ENCODE peak calls at places on chromosomes 16 and 17, in five cellular contexts. I, O, J, M and G are unnamed samples.

GRCh38 chr16:67150833-67151396 is at the start of gene B3GNT9:
- DNase-seq in I (peak; percentile 87), O (no peak), J (peak; percentile 78), M (no peak), G (peak; percentile 91)

GRCh38 chr17:60559995-60560859 is 34.2 kb upstream of the APPBP2 start:
- DNase-seq in I (no peak), O (no peak), J (no peak), M (no peak), G (no peak)

GRCh38 chr17:64232466-64233262 is 30.4 kb downstream of the TEX2 start:
- DNase-seq in I (no peak), O (no peak), J (no peak), M (no peak), G (no peak)

GRCh38 chr17:16980813-16981731 is 9.2 kb upstream of the TNFRSF13B start:
- DNase-seq in I (no peak), O (no peak), J (peak; percentile 40), M (no peak), G (no peak)

GRCh38 chr17:19372866-19373505 is 5.3 kb upstream of the MAPK7 start:
- DNase-seq in I (no peak), O (no peak), J (no peak), M (no peak), G (no peak)

GRCh38 chr17:66805567-66805966 is 29.4 kb upstream of the CACNG5 start:
- DNase-seq in I (no peak), O (no peak), J (no peak), M (no peak), G (no peak)

GRCh38 chr16:56609463-56609921 is 1.1 kb downstream of the MT2A start:
- DNase-seq in I (peak; percentile 88), O (no peak), J (peak; percentile 69), M (no peak), G (peak; percentile 81)

GRCh38 chr17:9941305-9941704 is 36.2 kb upstream of the RCVRN start:
- DNase-seq in I (no peak), O (no peak), J (no peak), M (no peak), G (no peak)

GRCh38 chr17:71068351-71068750 is 899.0 kb downstream of the KCNJ2 start:
- DNase-seq in I (no peak), O (no peak), J (no peak), M (no peak), G (no peak)

GRCh38 chr17:12553625-12554024 is 112.1 kb upstream of the MYOCD start:
- DNase-seq in I (no peak), O (no peak), J (no peak), M (no peak), G (no peak)

GRCh38 chr17:17493249-17493985 is 2.8 kb downstream of the RASD1 start:
- DNase-seq in I (no peak), O (no peak), J (peak; percentile 80), M (no peak), G (no peak)

GRCh38 chr16:89037261-89038152 is 56.1 kb upstream of the ACSF3 start:
- DNase-seq in I (peak; percentile 50), O (no peak), J (no peak), M (no peak), G (peak; percentile 61)

GRCh38 chr16:53207810-53208752 is 153.3 kb downstream of the CHD9 start:
- DNase-seq in I (peak; percentile 91), O (no peak), J (no peak), M (peak; percentile 50), G (peak; percentile 94)

GRCh38 chr16:54812229-54812628 is 118.4 kb upstream of the IRX5 start:
- DNase-seq in I (peak; percentile 17), O (no peak), J (no peak), M (no peak), G (no peak)

GRCh38 chr16:734981-735881 is 5.6 kb downstream of the CIAO3 start:
- DNase-seq in I (no peak), O (no peak), J (no peak), M (no peak), G (no peak)

GRCh38 chr17:57419940-57420522 is 163.7 kb downstream of the MSI2 start:
- DNase-seq in I (no peak), O (no peak), J (no peak), M (no peak), G (no peak)

GRCh38 chr17:63685021-63685420 is 14.9 kb downstream of the LIMD2 start:
- DNase-seq in I (peak; percentile 28), O (no peak), J (no peak), M (no peak), G (no peak)

GRCh38 chr16:58684001-58684353 is 593 bp downstream of the SLC38A7 start:
- DNase-seq in I (peak; percentile 36), O (no peak), J (no peak), M (no peak), G (no peak)

GRCh38 chr17:41773731-41774193 is 12.7 kb downstream of the JUP start:
- DNase-seq in I (no peak), O (no peak), J (no peak), M (no peak), G (no peak)

GRCh38 chr16:11689031-11689840 is 21.0 kb downstream of the SNN start:
- DNase-seq in I (no peak), O (no peak), J (no peak), M (no peak), G (no peak)

GRCh38 chr16:29992371-29992967 is 2.9 kb downstream of the HIRIP3 start:
- DNase-seq in I (peak; percentile 56), O (no peak), J (no peak), M (no peak), G (no peak)

GRCh38 chr16:9092282-9092962 is 978 bp downstream of the HAPSTR1 start:
- DNase-seq in I (no peak), O (no peak), J (peak; percentile 73), M (no peak), G (peak; percentile 47)

GRCh38 chr17:20095366-20096080 is 86.4 kb downstream of the SPECC1 start:
- DNase-seq in I (peak; percentile 56), O (peak; percentile 42), J (peak; percentile 78), M (no peak), G (peak; percentile 49)

GRCh38 chr16:23365602-23366240 is 63.6 kb downstream of the SCNN1B start:
- DNase-seq in I (peak; percentile 2), O (no peak), J (no peak), M (no peak), G (peak; percentile 18)

GRCh38 chr16:28616636-28617035 is 6.8 kb upstream of the SULT1A1 start:
- DNase-seq in I (peak; percentile 26), O (no peak), J (no peak), M (no peak), G (no peak)

GRCh38 chr16:28623172-28623711 is 13.4 kb upstream of the SULT1A1 start:
- DNase-seq in I (peak; percentile 44), O (no peak), J (peak; percentile 74), M (no peak), G (no peak)

GRCh38 chr16:28621756-28622155 is 11.9 kb upstream of the SULT1A1 start:
- DNase-seq in I (no peak), O (no peak), J (no peak), M (no peak), G (no peak)
- H3K4me3 ChIP-seq in I (no peak overlapping the region), O (no peak overlapping the region), J (no peak overlapping the region), M (no peak overlapping the region), G (no peak overlapping the region)

GRCh38 chr17:73476890-73477350 is 165.1 kb upstream of the CDC42EP4 start:
- DNase-seq in I (no peak), O (no peak), J (no peak), M (no peak), G (no peak)

GRCh38 chr17:73480740-73481139 is 163.5 kb downstream of the SDK2 start:
- DNase-seq in I (no peak), O (no peak), J (no peak), M (no peak), G (peak; percentile 43)

GRCh38 chr17:73481672-73482071 is 162.6 kb downstream of the SDK2 start:
- DNase-seq in I (no peak), O (no peak), J (no peak), M (no peak), G (peak; percentile 50)

GRCh38 chr17:73482251-73482661 is 162.0 kb downstream of the SDK2 start:
- DNase-seq in I (no peak), O (no peak), J (no peak), M (no peak), G (no peak)

GRCh38 chr17:73478768-73479424 is 165.3 kb downstream of the SDK2 start:
- DNase-seq in I (no peak), O (no peak), J (no peak), M (no peak), G (no peak)
- H3K27me3 ChIP-seq in I (no peaks in the 10 kb centered on the region), O (no peaks in the 10 kb centered on the region), J (peaks cover 4% of the 10 kb centered on the region), M (no peaks in the 10 kb centered on the region), G (no peaks in the 10 kb centered on the region)

GRCh38 chr17:73343739-73344454 is 32.1 kb upstream of the CDC42EP4 start:
- DNase-seq in I (no peak), O (no peak), J (no peak), M (no peak), G (peak; percentile 68)
- H3K4me3 ChIP-seq in I (no peak overlapping the region), O (no peak overlapping the region), J (no peak overlapping the region), M (no peak overlapping the region), G (peak overlapping the region; percentile 29)

GRCh38 chr17:29617125-29617480 is 5.6 kb downstream of the CORO6 start:
- DNase-seq in I (peak; percentile 83), O (no peak), J (peak; percentile 88), M (no peak), G (no peak)

GRCh38 chr17:29618272-29619065 is 4.2 kb downstream of the CORO6 start:
- DNase-seq in I (no peak), O (no peak), J (no peak), M (no peak), G (no peak)

GRCh38 chr17:29619251-29619650 is 3.5 kb downstream of the CORO6 start:
- DNase-seq in I (peak; percentile 57), O (no peak), J (peak; percentile 84), M (no peak), G (no peak)

GRCh38 chr17:29616300-29617048 is 6.2 kb downstream of the CORO6 start:
- DNase-seq in I (no peak), O (no peak), J (no peak), M (no peak), G (no peak)

GRCh38 chr17:29617481-29618271 is 5.0 kb downstream of the CORO6 start:
- DNase-seq in I (peak; percentile 78), O (no peak), J (peak; percentile 88), M (no peak), G (no peak)
- H3K27me3 ChIP-seq in I (peaks cover 13% of the 10 kb centered on the region), O (no peaks in the 10 kb centered on the region), J (no peaks in the 10 kb centered on the region), M (no peaks in the 10 kb centered on the region), G (no peaks in the 10 kb centered on the region)